ENCODE peak calls at places on chromosomes 7 and 10, in ten cellular contexts. B, U, M, D, Y, X, S, P, E and N are unnamed samples. For H3K27me3, the result is how much of the 10 kb centered on the place peaks cover.

GRCh38 chr10:91206427-91206826 is 14.0 kb upstream of the PCGF5 start:
- DNase-seq in M (no peak), Y (no peak), D (no peak), P (peak), E (no peak), X (no peak), U (no peak), B (no peak), S (no peak), N (no peak)

GRCh38 chr10:74949024-74949423 is 122.6 kb downstream of the KAT6B start:
- DNase-seq in S (no peak), P (peak), Y (no peak), U (no peak), M (no peak), X (no peak), B (no peak), D (no peak), E (no peak), N (no peak)

GRCh38 chr7:1130021-1130990 is 29.7 kb downstream of the ZFAND2A start:
- DNase-seq in U (no peak), B (peak), M (no peak), D (no peak), P (no peak), E (peak), S (no peak), X (no peak), Y (no peak), N (no peak)

GRCh38 chr7:55094122-55094690 is 75.4 kb downstream of the EGFR start:
- DNase-seq in S (no peak), B (no peak), Y (no peak), X (no peak), E (no peak), M (no peak), P (no peak), D (no peak), U (no peak), N (no peak)

GRCh38 chr10:125734148-125734547 is 14.6 kb downstream of the EDRF1 start:
- DNase-seq in E (no peak), U (no peak), Y (no peak), D (no peak), S (no peak), M (no peak), X (no peak), P (no peak), B (no peak), N (no peak)

GRCh38 chr7:75938921-75939320 is 24.0 kb downstream of the POR start:
- DNase-seq in B (no peak), Y (no peak), S (no peak), P (no peak), M (no peak), D (no peak), X (no peak), E (no peak), U (no peak), N (no peak)

GRCh38 chr10:68233045-68233444 is 1.1 kb upstream of the ATOH7 start:
- DNase-seq in P (no peak), B (no peak), Y (no peak), X (no peak), D (no peak), M (no peak), U (no peak), E (no peak), S (no peak), N (no peak)

GRCh38 chr7:144869072-144869471 is 33.2 kb upstream of the TPK1 start:
- DNase-seq in U (no peak), S (no peak), X (no peak), D (no peak), Y (no peak), M (no peak), E (no peak), B (no peak), P (no peak), N (no peak)

GRCh38 chr7:31890751-31891150 is 179.5 kb downstream of the PDE1C start:
- DNase-seq in U (no peak), E (no peak), Y (no peak), S (no peak), X (no peak), P (no peak), B (no peak), D (no peak), M (no peak), N (no peak)

GRCh38 chr10:132571565-132572544 is 34.3 kb downstream of the INPP5A start:
- DNase-seq in S (no peak), E (no peak), B (no peak), X (peak), U (no peak), P (peak), D (peak), Y (peak), M (peak), N (no peak)

GRCh38 chr7:91411062-91411461 is 146.8 kb downstream of the FZD1 start:
- DNase-seq in Y (no peak), P (no peak), M (no peak), X (no peak), E (no peak), D (no peak), U (no peak), B (no peak), S (no peak), N (no peak)

GRCh38 chr7:127872122-127872521 is 159.1 kb downstream of the LRRC4 start:
- DNase-seq in M (no peak), E (no peak), B (no peak), D (no peak), Y (no peak), X (no peak), U (no peak), P (no peak), S (no peak), N (no peak)

GRCh38 chr7:39733881-39734571 is 110.7 kb downstream of the RALA start:
- DNase-seq in D (no peak), M (no peak), S (no peak), P (peak), X (no peak), Y (peak), E (no peak), B (no peak), U (no peak), N (no peak)

GRCh38 chr7:2757904-2758672 is 70.1 kb downstream of the AMZ1 start:
- DNase-seq in X (peak), M (peak), E (no peak), D (no peak), Y (peak), S (no peak), U (peak), P (peak), B (peak), N (no peak)

GRCh38 chr10:19915816-19916215 is 99.6 kb downstream of the PLXDC2 start:
- DNase-seq in E (no peak), D (no peak), P (no peak), Y (no peak), U (no peak), S (no peak), X (no peak), M (no peak), B (no peak), N (no peak)

GRCh38 chr10:13371879-13372470 is 23.9 kb upstream of the SEPHS1 start:
- DNase-seq in X (peak), M (peak), Y (peak), U (peak), D (peak), B (no peak), P (peak), S (peak), E (peak), N (no peak)

GRCh38 chr7:71752171-71752935 is 620.4 kb downstream of the GALNT17 start:
- DNase-seq in U (no peak), P (peak), S (no peak), E (peak), M (no peak), D (no peak), X (no peak), Y (no peak), B (peak), N (peak)

GRCh38 chr7:131327626-131328386 is at the start of gene MKLN1:
- DNase-seq in E (peak), U (peak), D (peak), S (peak), P (peak), Y (peak), B (peak), X (peak), M (peak), N (peak)

GRCh38 chr10:89001024-89001423 is 10.4 kb downstream of the FAS start:
- DNase-seq in S (no peak), B (no peak), U (peak), Y (no peak), E (no peak), P (no peak), D (no peak), X (no peak), M (no peak), N (no peak)

GRCh38 chr10:69449841-69450240 is 1.4 kb upstream of the TSPAN15 start:
- DNase-seq in B (peak), E (no peak), P (peak), D (no peak), M (no peak), S (no peak), Y (no peak), U (peak), X (peak), N (peak)

GRCh38 chr10:101668566-101668965 is 26.4 kb downstream of the FBXW4 start:
- DNase-seq in M (no peak), E (no peak), S (no peak), U (no peak), D (no peak), Y (no peak), X (no peak), P (no peak), B (no peak), N (no peak)

GRCh38 chr7:124762611-124763143 is 2.9 kb downstream of the GPR37 start:
- DNase-seq in X (no peak), S (no peak), P (peak), E (no peak), B (no peak), U (no peak), Y (no peak), D (no peak), M (no peak), N (no peak)

GRCh38 chr10:70343712-70344111 is 38.7 kb downstream of the LRRC20 start:
- DNase-seq in X (no peak), Y (no peak), U (no peak), B (no peak), E (no peak), P (no peak), M (no peak), S (no peak), D (no peak), N (no peak)

GRCh38 chr10:78059916-78060315 is 26.3 kb downstream of the RPS24 start:
- DNase-seq in E (no peak), U (no peak), S (no peak), D (no peak), X (no peak), P (no peak), B (no peak), Y (no peak), M (no peak), N (no peak)

GRCh38 chr10:11242443-11243386 is 225.0 kb downstream of the CELF2 start:
- DNase-seq in S (no peak), D (no peak), P (no peak), X (no peak), M (no peak), E (no peak), Y (peak), U (no peak), B (no peak), N (no peak)

GRCh38 chr7:90671571-90671970 is 75.5 kb downstream of the CDK14 start:
- DNase-seq in X (no peak), D (no peak), B (no peak), M (no peak), S (no peak), E (no peak), U (no peak), Y (no peak), P (no peak), N (no peak)

GRCh38 chr7:158747408-158747807 is 42.8 kb upstream of the NCAPG2 start:
- DNase-seq in B (no peak), S (no peak), P (no peak), U (no peak), E (no peak), X (no peak), Y (no peak), M (no peak), D (no peak), N (no peak)

GRCh38 chr10:47143473-47143872 is 156.5 kb upstream of the GDF10 start:
- DNase-seq in P (no peak), D (no peak), X (no peak), E (no peak), B (no peak), S (no peak), Y (no peak), M (no peak), U (no peak), N (no peak)

GRCh38 chr7:117112640-117113039 is 159.3 kb downstream of the ST7 start:
- DNase-seq in S (no peak), E (no peak), U (no peak), Y (no peak), M (no peak), B (no peak), X (no peak), P (no peak), D (no peak), N (no peak)
- H3K27me3 ChIP-seq in S (under half), E (under half), U (under half), Y (under half), M (under half), B (under half), X (under half), P (under half), D (under half), N (under half)

DNA sequence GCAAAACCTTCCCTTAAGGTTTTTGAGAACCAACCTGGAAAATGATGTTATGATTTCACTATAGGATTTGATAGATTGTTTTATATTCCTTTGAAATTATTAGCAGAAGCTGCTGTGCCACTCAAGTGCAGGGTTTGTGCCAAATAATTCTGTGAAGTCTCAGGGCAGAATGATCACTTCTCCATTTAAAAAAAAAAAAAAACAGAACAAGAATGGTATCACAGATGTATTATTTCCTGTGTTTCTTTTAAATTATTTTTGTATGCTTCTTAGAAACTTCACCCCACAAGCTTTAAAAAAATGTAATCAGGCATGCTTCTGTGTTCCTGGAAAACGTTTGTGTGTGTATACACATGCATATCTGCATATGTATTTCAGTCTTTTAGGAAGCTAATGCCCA is 6.4 kb upstream of the CD36 start:
- DNase-seq in S (no peak), X (no peak), B (no peak), U (no peak), Y (no peak), D (no peak), E (no peak), P (no peak), M (no peak), N (no peak)
- H3K27ac ChIP-seq in S (no peak), X (no peak), B (no peak), U (no peak), Y (no peak), D (no peak), E (no peak), P (no peak), M (no peak), N (no peak)

DNA sequence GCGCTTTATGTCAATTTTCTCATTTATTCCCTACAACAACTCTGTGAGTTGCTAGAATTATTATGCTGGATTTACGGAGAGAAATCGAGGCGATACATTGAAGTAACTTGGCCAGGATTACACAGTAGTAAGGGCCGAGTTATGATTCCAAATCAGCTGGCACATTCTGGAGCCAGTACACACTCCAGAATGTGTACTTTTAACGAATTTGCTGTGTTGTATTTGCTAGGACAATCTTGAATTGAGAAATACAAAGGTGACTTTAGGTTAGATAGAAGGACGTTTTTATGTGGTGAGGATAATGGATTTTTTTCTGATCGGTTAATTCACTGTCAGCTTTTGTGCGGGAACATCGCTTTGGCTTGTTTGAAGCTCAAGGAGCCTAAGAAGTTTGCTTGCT is 1.4 kb downstream of the ATRNL1 start:
- DNase-seq in E (no peak), B (no peak), P (no peak), U (no peak), D (no peak), S (no peak), X (no peak), M (no peak), Y (no peak), N (no peak)
- H3K4me3 ChIP-seq in E (peak), B (no peak), P (no peak), U (no peak), D (no peak), S (no peak), X (peak), M (peak), Y (no peak), N (no peak)

GRCh38 chr7:83289396-83289993 is 126.8 kb upstream of the PCLO start:
- DNase-seq in M (no peak), D (no peak), B (no peak), E (no peak), Y (no peak), U (no peak), X (no peak), S (no peak), P (no peak), N (no peak)
- H3K27me3 ChIP-seq in M (under half), D (under half), B (under half), E (under half), Y (under half), U (under half), X (under half), S (under half), P (under half), N (under half)

GRCh38 chr10:42929236-42929635 is 146.6 kb downstream of the BMS1 start:
- DNase-seq in U (no peak), M (no peak), D (no peak), X (no peak), S (no peak), B (no peak), Y (no peak), P (no peak), E (no peak), N (no peak)
- H3K27ac ChIP-seq in U (no peak), M (no peak), D (no peak), X (no peak), S (no peak), B (no peak), Y (no peak), P (no peak), E (no peak), N (no peak)

DNA sequence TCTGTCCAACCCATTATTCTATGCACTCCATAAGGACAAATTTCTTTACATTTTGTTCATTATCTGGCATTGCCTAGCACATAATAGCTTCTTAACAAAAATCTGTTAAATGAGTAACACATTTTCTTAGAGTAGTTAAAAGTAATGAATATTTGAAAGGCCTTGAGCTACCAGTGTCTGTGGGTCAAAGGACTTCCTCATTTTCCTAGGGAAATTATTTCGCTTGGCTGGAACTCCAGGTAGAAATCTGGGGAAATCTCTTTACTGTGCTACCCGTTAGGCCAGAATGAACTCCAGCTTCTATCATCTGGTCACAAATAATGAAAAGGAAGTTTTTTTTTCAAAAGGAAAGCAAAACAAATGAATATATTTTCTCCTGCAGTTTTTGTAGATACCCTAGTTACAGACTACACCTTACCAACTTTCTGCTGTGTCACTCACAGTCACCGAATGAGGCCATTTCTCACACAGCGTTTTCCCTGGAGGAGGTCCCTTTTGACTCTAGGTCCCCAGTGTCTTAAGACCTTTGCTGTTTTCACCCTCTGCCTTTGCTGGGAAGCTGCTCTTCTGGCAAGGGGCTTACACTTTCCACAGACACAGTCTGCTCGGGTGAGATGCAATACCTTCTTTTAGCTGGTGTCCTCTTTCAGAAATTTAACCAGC is 1.6 kb downstream of the SAMD9L start:
- DNase-seq in Y (no peak), D (no peak), P (no peak), B (no peak), S (no peak), U (no peak), E (no peak), X (no peak), M (no peak), N (no peak)
- H3K4me3 ChIP-seq in Y (peak), D (peak), P (no peak), B (peak), S (peak), U (peak), E (peak), X (no peak), M (peak), N (no peak)

DNA sequence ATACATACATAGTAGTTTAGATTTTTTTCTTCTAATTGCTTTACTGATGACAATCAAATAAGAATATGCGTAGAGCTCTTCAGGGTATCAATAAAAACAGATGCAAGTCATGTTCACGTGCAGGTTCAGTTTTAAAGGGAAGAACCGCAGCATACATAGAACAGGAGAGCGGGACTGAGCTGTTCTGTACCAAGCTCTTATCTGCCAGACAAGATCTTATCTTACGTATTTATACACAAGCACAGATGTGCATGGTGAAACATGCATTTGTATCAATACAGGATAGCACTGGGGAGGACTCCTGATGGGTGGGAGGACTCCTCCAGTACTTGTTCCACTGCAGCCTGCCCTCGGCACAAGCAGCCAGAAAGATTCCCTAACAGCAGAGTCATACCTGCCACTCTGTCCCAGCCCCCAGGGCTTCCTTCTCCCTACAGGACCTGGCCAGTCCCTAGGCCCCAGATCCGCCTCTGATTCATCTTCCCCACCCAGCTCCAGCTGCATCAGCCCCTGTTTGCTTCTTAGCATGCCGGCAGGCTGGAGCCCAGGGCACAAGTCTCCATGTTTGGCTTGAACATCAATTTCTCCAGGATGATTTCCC is 13.2 kb upstream of the PRKCQ start:
- DNase-seq in S (no peak), E (no peak), B (no peak), X (no peak), Y (no peak), M (no peak), D (no peak), P (no peak), U (peak), N (no peak)
- H3K27me3 ChIP-seq in S (under half), E (under half), B (under half), X (under half), Y (under half), M (under half), D (under half), P (under half), U (under half), N (under half)

DNA sequence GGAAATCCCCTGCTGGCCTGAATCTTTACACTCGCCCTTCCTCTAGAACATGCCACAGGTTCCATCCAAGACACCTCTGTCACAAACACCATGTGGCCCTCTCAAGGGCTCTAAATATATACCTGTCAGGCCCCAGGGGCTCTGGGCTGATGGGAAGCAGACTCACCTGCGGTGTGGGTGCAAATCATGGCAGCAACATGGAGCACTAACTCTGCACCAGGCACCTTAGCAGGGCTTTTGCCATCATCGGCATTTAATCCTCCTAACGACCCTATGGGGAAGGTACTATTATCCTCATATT is 17.3 kb downstream of the SH3PXD2A start:
- DNase-seq in E (no peak), Y (no peak), M (no peak), X (no peak), U (no peak), D (no peak), S (no peak), B (no peak), P (no peak), N (no peak)
- H3K27ac ChIP-seq in E (peak), Y (no peak), M (no peak), X (no peak), U (no peak), D (no peak), S (no peak), B (no peak), P (no peak), N (no peak)